ENCODE peak calls at places on chromosome 3, in ten cellular contexts. M, C, X, N, T, H, R, B, W and P are unnamed samples.

GRCh38 chr3:25960776-25961175 is 170.9 kb downstream of the OXSM start:
- DNase-seq in M (no peak), C (no peak), X (no peak), N (no peak), T (no peak), H (no peak), R (no peak), B (no peak), W (no peak), P (no peak)

GRCh38 chr3:172033392-172033791 is 6.0 kb upstream of the FNDC3B start:
- DNase-seq in M (no peak), C (no peak), X (no peak), N (no peak), T (no peak), H (no peak), R (no peak), B (no peak), W (no peak), P (no peak)

GRCh38 chr3:146625117-146625775 is 20.1 kb upstream of the PLSCR5 start:
- DNase-seq in M (no peak), C (no peak), X (no peak), N (no peak), T (no peak), H (no peak), R (no peak), B (no peak), W (no peak), P (no peak)

GRCh38 chr3:149678365-149678948 is 20.6 kb upstream of the WWTR1 start:
- DNase-seq in M (peak; percentile 20), C (no peak), X (no peak), N (no peak), T (no peak), H (no peak), R (no peak), B (no peak), W (no peak), P (no peak)

GRCh38 chr3:63975705-63976104 is 47.6 kb downstream of the PSMD6 start:
- DNase-seq in M (peak; percentile 70), C (no peak), X (no peak), N (peak; percentile 55), T (no peak), H (peak; percentile 79), R (no peak), B (no peak), W (no peak), P (no peak)

GRCh38 chr3:130907966-130908365 is 14.1 kb downstream of the ATP2C1 start:
- DNase-seq in M (no peak), C (no peak), X (no peak), N (no peak), T (no peak), H (no peak), R (no peak), B (no peak), W (no peak), P (no peak)

GRCh38 chr3:149145926-149146325 is 16.5 kb downstream of the HPS3 start:
- DNase-seq in M (no peak), C (no peak), X (no peak), N (no peak), T (no peak), H (no peak), R (no peak), B (no peak), W (no peak), P (no peak)

GRCh38 chr3:148309390-148310035 is 388.2 kb upstream of the AGTR1 start:
- DNase-seq in M (peak; percentile 30), C (no peak), X (no peak), N (no peak), T (peak; percentile 18), H (no peak), R (no peak), B (no peak), W (no peak), P (peak; percentile 46)

GRCh38 chr3:14001136-14001535 is 121.3 kb upstream of the WNT7A start:
- DNase-seq in M (no peak), C (peak; percentile 0), X (no peak), N (no peak), T (no peak), H (no peak), R (no peak), B (no peak), W (no peak), P (peak; percentile 9)

GRCh38 chr3:161893972-161894371 is 397.4 kb downstream of the OTOL1 start:
- DNase-seq in M (peak; percentile 75), C (peak; percentile 70), X (no peak), N (no peak), T (no peak), H (no peak), R (no peak), B (no peak), W (no peak), P (peak; percentile 63)

GRCh38 chr3:12046406-12046805 is 42.2 kb downstream of the SYN2 start:
- DNase-seq in M (peak; percentile 2), C (no peak), X (no peak), N (no peak), T (peak; percentile 42), H (no peak), R (no peak), B (no peak), W (no peak), P (no peak)
- TF ChIP-seq CTCF in M (no peak), C (peak; percentile 32), X (no peak), N (no peak), T (peak; percentile 26), H (no peak), R (no peak), B (no peak), W (peak; percentile 24), P (peak; percentile 55)

GRCh38 chr3:184560992-184561328 is 625 bp upstream of the EPHB3 start:
- DNase-seq in M (peak; percentile 43), C (peak; percentile 11), X (no peak), N (no peak), T (no peak), H (no peak), R (no peak), B (no peak), W (no peak), P (no peak)

GRCh38 chr3:184560531-184560930 is 1.1 kb upstream of the EPHB3 start:
- DNase-seq in M (no peak), C (no peak), X (no peak), N (no peak), T (no peak), H (no peak), R (no peak), B (no peak), W (no peak), P (no peak)

GRCh38 chr3:184562146-184562861 is 719 bp downstream of the EPHB3 start:
- DNase-seq in M (no peak), C (no peak), X (no peak), N (no peak), T (peak; percentile 69), H (no peak), R (no peak), B (no peak), W (peak; percentile 70), P (no peak)

GRCh38 chr3:184562875-184563568 is 1.4 kb downstream of the EPHB3 start:
- DNase-seq in M (no peak), C (no peak), X (no peak), N (no peak), T (no peak), H (no peak), R (no peak), B (no peak), W (no peak), P (peak; percentile 36)

DNA sequence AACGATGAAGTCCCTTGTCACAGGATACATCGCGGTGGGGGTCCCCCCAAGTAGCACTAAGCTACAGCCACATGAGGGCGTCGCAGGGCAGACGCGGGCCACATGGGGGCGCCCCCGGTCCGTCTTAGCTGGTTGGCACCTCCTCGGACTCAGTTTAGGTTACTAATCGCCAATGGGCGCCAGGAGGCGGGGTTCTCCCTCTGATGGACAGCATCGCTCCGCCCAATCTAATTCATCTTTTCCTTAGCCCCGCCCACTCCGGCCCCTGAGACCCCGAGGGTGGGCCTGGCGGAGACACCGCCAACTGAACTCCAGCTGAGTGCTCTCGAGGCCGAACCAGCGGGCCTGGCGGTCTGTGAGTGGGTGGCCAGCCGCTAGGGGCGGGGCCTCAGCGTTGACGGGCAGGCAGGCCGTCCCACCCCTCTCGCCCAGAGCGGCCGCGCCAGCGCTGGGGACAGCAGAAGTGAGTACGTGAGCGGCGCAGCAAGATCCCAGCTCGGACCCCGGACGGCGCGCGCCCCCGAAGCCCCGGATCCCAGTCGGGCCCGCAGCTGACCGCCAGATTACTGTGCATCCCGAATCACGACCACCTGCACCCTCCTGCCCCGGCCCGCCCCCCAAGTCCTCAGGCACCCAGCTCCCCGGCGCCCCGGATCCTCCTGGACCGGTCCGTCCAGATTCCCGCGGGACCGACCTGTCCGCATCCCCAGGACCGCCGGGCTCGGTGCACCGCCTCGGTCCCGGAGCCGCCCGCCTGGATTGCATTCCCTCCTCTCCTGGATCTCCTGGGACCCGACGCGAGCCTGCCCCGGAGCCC is at the start of gene EPHB3:
- DNase-seq in M (peak; percentile 98), C (peak; percentile 99), X (peak; percentile 99), N (peak; percentile 99), T (peak; percentile 99), H (peak; percentile 100), R (peak; percentile 99), B (peak; percentile 99), W (peak; percentile 99), P (peak; percentile 99)
- TF ChIP-seq CTCF in M (peak; percentile 99), C (peak; percentile 100), X (peak; percentile 93), N (peak; percentile 100), T (peak; percentile 100), H (peak; percentile 97), R (peak; percentile 99), B (peak; percentile 99), W (peak; percentile 99), P (peak; percentile 99)

GRCh38 chr3:140091143-140091542 is 156.2 kb downstream of the CLSTN2 start:
- DNase-seq in M (no peak), C (no peak), X (no peak), N (no peak), T (no peak), H (no peak), R (no peak), B (no peak), W (no peak), P (no peak)

GRCh38 chr3:140089403-140090072 is 154.6 kb downstream of the CLSTN2 start:
- DNase-seq in M (no peak), C (no peak), X (no peak), N (no peak), T (no peak), H (no peak), R (no peak), B (no peak), W (no peak), P (no peak)

GRCh38 chr3:140093742-140094141 is 158.8 kb downstream of the CLSTN2 start:
- DNase-seq in M (peak; percentile 39), C (peak; percentile 6), X (no peak), N (peak; percentile 68), T (no peak), H (peak; percentile 74), R (no peak), B (peak; percentile 58), W (no peak), P (no peak)

GRCh38 chr3:140096037-140096436 is 161.1 kb downstream of the CLSTN2 start:
- DNase-seq in M (no peak), C (no peak), X (no peak), N (no peak), T (no peak), H (no peak), R (no peak), B (no peak), W (no peak), P (no peak)

GRCh38 chr3:140092883-140093536 is 158.0 kb downstream of the CLSTN2 start:
- DNase-seq in M (no peak), C (no peak), X (no peak), N (no peak), T (peak; percentile 16), H (no peak), R (no peak), B (no peak), W (no peak), P (no peak)
- TF ChIP-seq CTCF in M (no peak), C (no peak), X (no peak), N (no peak), T (no peak), H (no peak), R (no peak), B (no peak), W (no peak), P (no peak)

GRCh38 chr3:129228891-129229585 is 20.4 kb upstream of the COPG1 start:
- DNase-seq in M (peak; percentile 84), C (peak; percentile 50), X (no peak), N (peak; percentile 27), T (peak; percentile 42), H (no peak), R (no peak), B (no peak), W (no peak), P (peak; percentile 87)
- TF ChIP-seq CTCF in M (no peak), C (no peak), X (no peak), N (no peak), T (peak; percentile 28), H (no peak), R (no peak), B (no peak), W (no peak), P (peak; percentile 57)